ENCODE peak calls at places on chromosomes 6 and 20, in six cellular contexts. X is IMR-90; U is B cell; K is activated B cell treated with CpG ODN at 0.5 μM for 24 hours; P is HL-60; Z is CD8-positive, alpha-beta T cell. A is an unnamed sample.

GRCh38 chr20:5919634-5920544 is 30.4 kb downstream of the TRMT6 start:
- DNase-seq in Z (no peak), K (no peak), U (no peak), X (no peak), P (no peak), A (no peak)

GRCh38 chr20:63128956-63129355 is 87.0 kb downstream of the YTHDF1 start:
- DNase-seq in K (no peak), U (no peak), X (no peak), P (no peak), Z (no peak), A (no peak)

GRCh38 chr6:52253494-52253893 is 9.2 kb upstream of the IL17F start:
- DNase-seq in Z (no peak), K (no peak), X (no peak), U (no peak), P (no peak), A (no peak)

GRCh38 chr20:23928788-23929187 is 49.2 kb upstream of the CST5 start:
- DNase-seq in Z (peak), X (no peak), U (no peak), P (no peak), K (no peak), A (no peak)

GRCh38 chr6:105781248-105781647 is 304.9 kb upstream of the PRDM1 start:
- DNase-seq in Z (peak), U (no peak), K (no peak), X (no peak), P (no peak), A (no peak)

GRCh38 chr6:164693934-164694333 is 615.5 kb downstream of the C6orf118 start:
- DNase-seq in P (no peak), K (no peak), X (no peak), Z (no peak), U (no peak), A (no peak)

GRCh38 chr20:47740225-47741184 is 44.8 kb downstream of the SULF2 start:
- DNase-seq in U (no peak), X (no peak), Z (no peak), K (no peak), P (peak), A (no peak)

GRCh38 chr20:44803383-44803941 is 6.9 kb downstream of the RIMS4 start:
- DNase-seq in U (no peak), X (no peak), Z (no peak), P (no peak), K (no peak), A (no peak)

GRCh38 chr6:133958782-133959181 is 5.8 kb downstream of the TBPL1 start:
- DNase-seq in X (no peak), P (no peak), K (no peak), U (no peak), Z (no peak), A (no peak)

GRCh38 chr6:46990031-46990644 is 52.0 kb downstream of the ADGRF1 start:
- DNase-seq in Z (no peak), U (no peak), X (no peak), P (no peak), K (no peak), A (no peak)

GRCh38 chr6:64046746-64047208 is 411.2 kb downstream of the PHF3 start:
- DNase-seq in X (no peak), U (no peak), P (no peak), Z (no peak), K (no peak), A (no peak)

GRCh38 chr6:118813795-118814194 is 80.2 kb upstream of the ASF1A start:
- DNase-seq in X (peak), K (no peak), Z (no peak), U (no peak), P (no peak), A (no peak)

GRCh38 chr20:37392441-37393195 is 46.7 kb downstream of the SRC start:
- DNase-seq in U (peak), Z (no peak), K (no peak), P (no peak), X (no peak), A (no peak)

GRCh38 chr6:3026811-3027626 is 27.3 kb downstream of the NQO2 start:
- DNase-seq in Z (peak), K (peak), P (no peak), X (peak), U (peak), A (no peak)

GRCh38 chr6:119138906-119139541 is 60.6 kb upstream of the FAM184A start:
- DNase-seq in U (no peak), X (no peak), P (no peak), Z (no peak), K (no peak), A (no peak)

GRCh38 chr6:42190784-42191183 is 4.0 kb downstream of the GUCA1B start:
- DNase-seq in Z (no peak), U (no peak), P (no peak), K (no peak), X (peak), A (no peak)

GRCh38 chr6:68443704-68444103 is 191.4 kb upstream of the ADGRB3 start:
- DNase-seq in X (no peak), K (no peak), U (no peak), Z (no peak), P (no peak), A (no peak)
- TF ChIP-seq CTCF in X (no peak), K (no peak), U (no peak), Z (no peak), P (no peak), A (peak)

GRCh38 chr6:87373377-87373776 is 28.8 kb downstream of the C6orf163 start:
- DNase-seq in X (no peak), U (no peak), K (no peak), P (no peak), Z (no peak), A (no peak)

GRCh38 chr6:87375315-87375714 is 30.7 kb downstream of the C6orf163 start:
- DNase-seq in K (no peak), U (no peak), Z (no peak), X (no peak), P (no peak), A (no peak)

GRCh38 chr6:87378947-87379346 is 28.8 kb upstream of the CFAP206 start:
- DNase-seq in U (no peak), X (no peak), K (no peak), P (no peak), Z (no peak), A (no peak)

DNA sequence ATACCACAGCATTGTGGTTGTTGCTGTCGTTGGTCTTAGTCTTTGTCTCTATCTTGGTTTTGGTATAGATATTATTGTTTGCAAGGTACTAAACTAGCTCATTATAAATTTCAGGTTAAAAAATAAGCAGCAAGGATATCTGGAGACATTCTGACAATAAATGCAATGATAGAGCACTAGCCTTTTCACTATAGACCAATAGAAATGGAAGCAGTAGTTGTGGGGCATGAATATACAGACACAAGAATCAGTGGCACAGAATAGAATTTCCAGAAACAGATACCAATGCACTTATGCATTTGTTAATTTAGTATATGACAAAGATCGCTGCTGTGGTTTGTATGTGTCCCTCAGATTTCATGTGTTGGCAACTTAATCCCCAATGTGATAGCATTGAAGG is 31.1 kb upstream of the CFAP206 start:
- DNase-seq in X (no peak), Z (no peak), K (no peak), P (no peak), U (no peak), A (no peak)
- TF ChIP-seq CTCF in X (no peak), Z (no peak), K (no peak), P (no peak), U (no peak), A (no peak)

DNA sequence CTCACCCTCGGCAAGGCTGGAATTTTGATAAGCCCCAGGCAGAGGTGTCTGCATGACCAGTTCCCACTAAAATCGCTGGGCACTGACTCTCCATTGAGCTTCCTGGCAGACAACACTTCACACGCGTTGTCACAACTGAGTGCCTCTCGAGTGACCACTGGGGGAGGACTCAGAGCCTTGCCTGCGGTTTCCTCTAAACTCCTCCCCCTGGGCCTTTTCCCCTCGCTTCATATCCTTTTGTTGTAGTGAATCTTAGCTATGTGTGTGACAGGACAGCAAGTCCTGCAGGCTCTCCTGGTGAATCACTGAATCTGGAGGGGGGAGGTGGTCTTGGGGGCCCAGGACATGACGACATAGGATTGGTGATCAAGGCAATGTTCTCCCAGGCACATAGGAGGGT is 670.8 kb downstream of the PRKN start:
- DNase-seq in K (no peak), Z (no peak), U (no peak), P (no peak), X (no peak), A (no peak)
- TF ChIP-seq CTCF in K (no peak), Z (no peak), U (no peak), P (no peak), X (no peak), A (no peak)

DNA sequence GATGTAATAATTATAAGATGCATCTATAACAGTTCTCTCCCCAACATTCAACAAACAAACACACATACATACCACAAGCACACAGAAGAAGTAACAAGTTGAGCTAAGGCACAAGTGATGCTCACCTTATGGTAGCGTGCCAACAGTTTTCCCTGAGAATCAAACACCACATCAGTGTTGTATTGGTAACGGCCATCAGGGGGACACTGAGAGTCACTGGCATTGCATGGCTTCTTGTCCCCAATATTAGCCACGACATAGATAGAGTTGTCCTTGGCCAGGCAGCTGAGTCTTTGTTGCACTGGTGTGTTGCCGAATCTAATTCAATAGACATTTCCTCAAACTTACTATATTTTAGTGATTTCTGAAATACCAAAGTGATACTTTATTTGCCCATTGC is 14.8 kb upstream of the VNN1 start:
- DNase-seq in U (no peak), K (no peak), P (no peak), Z (no peak), X (no peak), A (no peak)
- TF ChIP-seq CTCF in U (no peak), K (no peak), P (no peak), Z (peak), X (no peak), A (peak)

DNA sequence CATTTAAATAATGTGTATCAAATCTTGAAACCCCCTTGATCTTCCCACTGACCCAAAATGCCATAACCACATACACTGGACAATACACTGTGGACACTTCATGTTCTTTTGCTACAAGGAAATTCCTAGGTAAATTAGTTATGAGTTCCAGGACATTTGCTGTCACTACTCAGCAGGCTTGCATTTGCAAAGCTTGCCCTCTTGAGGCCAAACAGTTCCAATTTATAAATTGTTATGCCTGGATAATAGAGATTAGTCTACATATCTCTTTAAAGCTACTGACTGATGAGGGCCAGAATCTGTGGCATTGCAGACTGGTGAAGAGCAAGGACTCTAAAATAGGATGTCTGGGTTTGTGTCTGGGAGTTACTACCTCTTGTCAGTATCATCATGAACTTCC is 17.4 kb upstream of the RAB32 start:
- DNase-seq in Z (no peak), K (no peak), X (no peak), P (no peak), U (no peak), A (no peak)
- TF ChIP-seq CTCF in Z (no peak), K (no peak), X (no peak), P (no peak), U (no peak), A (peak)

GRCh38 chr6:82576284-82576683 is 212.7 kb downstream of the TPBG start:
- DNase-seq in Z (no peak), U (no peak), P (no peak), K (no peak), X (no peak), A (no peak)
- TF ChIP-seq CTCF in Z (no peak), U (no peak), P (no peak), K (no peak), X (no peak), A (no peak)

DNA sequence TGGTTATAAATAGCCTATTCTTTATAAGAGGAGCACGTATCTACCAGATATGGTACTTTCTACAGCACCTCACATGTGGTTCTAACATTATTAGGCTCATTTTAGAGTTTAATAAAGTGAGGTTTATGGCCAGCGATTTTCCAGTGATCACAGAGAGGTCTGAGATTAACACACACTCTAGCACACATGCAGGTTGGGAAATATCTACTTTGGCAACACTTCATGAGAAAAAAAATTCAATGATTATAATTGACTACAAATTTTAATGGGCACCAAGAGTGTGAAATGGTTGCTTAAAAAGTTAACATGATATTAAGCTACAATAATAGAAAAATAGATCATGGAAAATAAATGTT is 693 bp upstream of the KLHL31 start:
- DNase-seq in K (no peak), Z (no peak), X (no peak), U (no peak), P (no peak), A (no peak)
- TF ChIP-seq CTCF in K (no peak), Z (no peak), X (no peak), U (no peak), P (no peak), A (no peak)

GRCh38 chr20:32483351-32484220 is 101.5 kb downstream of the NOL4L start:
- DNase-seq in X (peak), K (peak), P (peak), Z (peak), U (peak), A (peak)
- TF ChIP-seq CTCF in X (no peak), K (no peak), P (no peak), Z (no peak), U (no peak), A (no peak)